ENCODE peak calls at places on chromosomes 2 and 18, in eight cellular contexts. Z, Y, U, I, A, F, N and K are unnamed samples.

GRCh38 chr2:36461039-36461681 is 105.6 kb downstream of the CRIM1 start:
- DNase-seq in Z (no peak), Y (no peak), U (no peak), I (peak), A (peak), F (peak), N (no peak), K (no peak)

GRCh38 chr2:191679818-191680600 is 2.1 kb downstream of the NABP1 start:
- DNase-seq in Z (no peak), Y (no peak), U (no peak), I (peak), A (no peak), F (peak), N (no peak), K (no peak)

GRCh38 chr2:95699201-95699600 is 107.4 kb downstream of the TRIM43 start:
- DNase-seq in Z (no peak), Y (no peak), U (peak), I (no peak), A (no peak), F (no peak), N (no peak), K (no peak)

GRCh38 chr2:150090031-150090430 is 397.4 kb downstream of the RND3 start:
- DNase-seq in Z (no peak), Y (no peak), U (no peak), I (no peak), A (peak), F (no peak), N (no peak), K (no peak)

GRCh38 chr2:235779444-235779896 is 285.6 kb downstream of the AGAP1 start:
- DNase-seq in Z (peak), Y (peak), U (peak), I (peak), A (peak), F (peak), N (peak), K (no peak)

GRCh38 chr2:192000196-192000990 is 153.5 kb upstream of the CAVIN2 start:
- DNase-seq in Z (no peak), Y (no peak), U (no peak), I (no peak), A (no peak), F (no peak), N (no peak), K (no peak)

GRCh38 chr2:190158798-190159434 is 96.4 kb upstream of the MSTN start:
- DNase-seq in Z (no peak), Y (no peak), U (no peak), I (no peak), A (no peak), F (no peak), N (no peak), K (no peak)

GRCh38 chr18:24354278-24354677 is 43.3 kb downstream of the OSBPL1A start:
- DNase-seq in Z (no peak), Y (no peak), U (no peak), I (no peak), A (no peak), F (no peak), N (no peak), K (no peak)

GRCh38 chr2:86336350-86337234 is 834 bp downstream of the REEP1 start:
- DNase-seq in Z (peak), Y (no peak), U (peak), I (no peak), A (peak), F (no peak), N (peak), K (no peak)

GRCh38 chr2:39696838-39697237 is 31.1 kb downstream of the TMEM178A start:
- DNase-seq in Z (no peak), Y (no peak), U (peak), I (peak), A (peak), F (peak), N (no peak), K (no peak)

GRCh38 chr2:73981081-73981968 is 3.4 kb upstream of the TET3 start:
- DNase-seq in Z (no peak), Y (no peak), U (peak), I (peak), A (peak), F (no peak), N (peak), K (no peak)

GRCh38 chr2:152348388-152348787 is 13.4 kb downstream of the FMNL2 start:
- DNase-seq in Z (no peak), Y (no peak), U (no peak), I (peak), A (no peak), F (peak), N (no peak), K (no peak)

GRCh38 chr2:238216651-238217184 is 13.2 kb upstream of the ILKAP start:
- DNase-seq in Z (no peak), Y (peak), U (peak), I (no peak), A (no peak), F (no peak), N (no peak), K (no peak)

GRCh38 chr2:19850526-19851050 is 51.2 kb downstream of the TTC32 start:
- DNase-seq in Z (no peak), Y (no peak), U (no peak), I (no peak), A (no peak), F (no peak), N (no peak), K (no peak)

GRCh38 chr2:32496657-32497056 is 131.2 kb upstream of the TTC27 start:
- DNase-seq in Z (no peak), Y (no peak), U (no peak), I (no peak), A (no peak), F (no peak), N (no peak), K (no peak)

GRCh38 chr2:166417669-166418068 is 41.9 kb upstream of the SCN9A start:
- DNase-seq in Z (no peak), Y (no peak), U (peak), I (peak), A (peak), F (peak), N (no peak), K (no peak)

GRCh38 chr2:74020717-74021406 is 36.2 kb downstream of the TET3 start:
- DNase-seq in Z (no peak), Y (no peak), U (no peak), I (no peak), A (no peak), F (no peak), N (no peak), K (peak)

GRCh38 chr2:27747827-27748352 is 23.6 kb upstream of the MRPL33 start:
- DNase-seq in Z (no peak), Y (no peak), U (no peak), I (no peak), A (no peak), F (no peak), N (no peak), K (no peak)

GRCh38 chr2:202023198-202023903 is 10.3 kb upstream of the FZD7 start:
- DNase-seq in Z (no peak), Y (no peak), U (peak), I (no peak), A (no peak), F (no peak), N (no peak), K (no peak)

GRCh38 chr2:70870790-70871189 is 35.2 kb upstream of the CD207 start:
- DNase-seq in Z (no peak), Y (no peak), U (no peak), I (no peak), A (no peak), F (no peak), N (no peak), K (no peak)

GRCh38 chr2:207163815-207164747 is 1.7 kb downstream of the KLF7 start:
- DNase-seq in Z (peak), Y (peak), U (peak), I (peak), A (peak), F (peak), N (no peak), K (peak)

GRCh38 chr2:140154271-140154670 is 1374.1 kb upstream of the NXPH2 start:
- DNase-seq in Z (no peak), Y (no peak), U (no peak), I (no peak), A (no peak), F (no peak), N (no peak), K (no peak)

GRCh38 chr2:202423139-202423538 is 47.0 kb downstream of the BMPR2 start:
- DNase-seq in Z (no peak), Y (no peak), U (no peak), I (peak), A (no peak), F (no peak), N (no peak), K (no peak)

GRCh38 chr2:20291106-20291564 is 59.5 kb downstream of the PUM2 start:
- DNase-seq in Z (peak), Y (no peak), U (peak), I (peak), A (peak), F (peak), N (peak), K (no peak)

GRCh38 chr2:170362895-170363582 is 185.1 kb downstream of the MYO3B start:
- DNase-seq in Z (no peak), Y (no peak), U (no peak), I (no peak), A (no peak), F (peak), N (no peak), K (no peak)

GRCh38 chr2:23924589-23925359 is 2.1 kb downstream of the ATAD2B start:
- DNase-seq in Z (no peak), Y (no peak), U (peak), I (no peak), A (no peak), F (no peak), N (no peak), K (no peak)

GRCh38 chr2:220916931-220917330 is 655.2 kb downstream of the EPHA4 start:
- DNase-seq in Z (no peak), Y (no peak), U (no peak), I (no peak), A (no peak), F (no peak), N (no peak), K (no peak)

GRCh38 chr2:241003369-241003768 is 5.0 kb downstream of the SNED1 start:
- DNase-seq in Z (peak), Y (no peak), U (no peak), I (no peak), A (no peak), F (no peak), N (peak), K (no peak)

GRCh38 chr2:147389218-147389617 is 455.6 kb upstream of the ACVR2A start:
- DNase-seq in Z (no peak), Y (no peak), U (no peak), I (no peak), A (no peak), F (no peak), N (no peak), K (no peak)

GRCh38 chr2:100537918-100538317 is 24.9 kb upstream of the PDCL3 start:
- DNase-seq in Z (no peak), Y (no peak), U (no peak), I (no peak), A (no peak), F (no peak), N (no peak), K (no peak)

GRCh38 chr18:47036298-47036874 is 965 bp upstream of the ELOA2 start:
- DNase-seq in Z (no peak), Y (no peak), U (peak), I (peak), A (no peak), F (peak), N (peak), K (no peak)

GRCh38 chr2:3453196-3453845 is 66.0 kb downstream of the ADI1 start:
- DNase-seq in Z (no peak), Y (no peak), U (no peak), I (no peak), A (no peak), F (no peak), N (no peak), K (peak)